ENCODE peak calls at places on chromosomes 2 and 18, in five cellular contexts. X, I, B, O and E are unnamed samples.

GRCh38 chr2:222878877-222879601 is 18.2 kb downstream of the ACSL3 start:
- DNase-seq in O (peak), X (peak), B (no peak), I (no peak), E (peak)

GRCh38 chr2:16674154-16674553 is 8.5 kb upstream of the CYRIA start:
- DNase-seq in I (no peak), B (no peak), X (no peak), O (no peak), E (no peak)

GRCh38 chr2:235430366-235431083 is 63.3 kb upstream of the AGAP1 start:
- DNase-seq in I (no peak), O (no peak), X (no peak), B (no peak), E (no peak)

GRCh38 chr18:49234984-49235383 is 225.5 kb downstream of the DYM start:
- DNase-seq in I (no peak), X (no peak), O (no peak), B (no peak), E (no peak)

GRCh38 chr2:42254186-42254911 is 85.2 kb downstream of the EML4 start:
- DNase-seq in B (no peak), X (no peak), I (no peak), O (no peak), E (no peak)

GRCh38 chr18:23972416-23972815 is 42.1 kb upstream of the TTC39C start:
- DNase-seq in O (no peak), B (no peak), I (no peak), X (no peak), E (no peak)

GRCh38 chr2:218536804-218537494 is 31.2 kb downstream of the USP37 start:
- DNase-seq in I (no peak), X (no peak), B (no peak), O (no peak), E (no peak)

GRCh38 chr2:17416891-17417391 is 101.3 kb downstream of the RAD51AP2 start:
- DNase-seq in O (peak), X (peak), B (no peak), I (no peak), E (peak)

GRCh38 chr2:179336782-179337534 is 72.3 kb upstream of the SESTD1 start:
- DNase-seq in O (peak), I (no peak), B (no peak), X (peak), E (peak)

GRCh38 chr2:133303150-133303549 is 265.1 kb downstream of the NCKAP5 start:
- DNase-seq in B (no peak), X (peak), O (peak), I (no peak), E (peak)

GRCh38 chr2:222903234-222904220 is 42.7 kb downstream of the ACSL3 start:
- DNase-seq in O (peak), I (no peak), X (peak), B (no peak), E (peak)

GRCh38 chr2:215861607-215862033 is 151.7 kb downstream of the MREG start:
- DNase-seq in O (no peak), X (no peak), I (no peak), B (no peak), E (no peak)

DNA sequence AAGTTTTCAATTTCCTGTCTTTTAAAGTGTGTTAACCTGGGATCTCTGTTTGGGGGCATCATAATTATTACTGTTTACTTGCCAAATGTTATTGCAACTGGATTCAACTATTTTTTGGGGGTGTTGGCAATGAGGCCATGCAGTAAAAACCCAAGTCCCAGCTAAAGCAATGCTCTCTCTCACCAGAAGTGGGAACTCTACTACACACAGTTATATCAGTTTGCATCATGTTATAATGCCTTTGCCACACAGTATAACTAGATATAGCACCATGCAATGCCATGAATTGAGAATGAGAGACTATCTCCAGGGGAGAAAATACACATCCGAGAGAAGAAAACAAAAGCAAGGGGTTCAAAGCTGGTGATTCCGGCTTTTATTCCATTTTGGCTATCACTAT is 79.0 kb downstream of the GCA start:
- DNase-seq in O (no peak), B (no peak), I (no peak), X (no peak), E (no peak)
- TF ChIP-seq CTCF in O (no peak), B (no peak), I (no peak), X (no peak), E (no peak)

GRCh38 chr2:177161741-177162440 is 50.7 kb upstream of the HNRNPA3 start:
- DNase-seq in X (peak), B (no peak), I (no peak), O (peak), E (peak)

GRCh38 chr2:177165731-177166711 is 46.6 kb upstream of the HNRNPA3 start:
- DNase-seq in X (peak), B (no peak), O (peak), I (no peak), E (peak)

GRCh38 chr2:177165103-177165583 is 47.5 kb upstream of the HNRNPA3 start:
- DNase-seq in I (no peak), X (peak), B (peak), O (peak), E (peak)

GRCh38 chr2:177164584-177165052 is 48.0 kb upstream of the HNRNPA3 start:
- DNase-seq in B (peak), O (peak), X (peak), I (no peak), E (peak)

GRCh38 chr2:177164131-177164530 is 48.5 kb upstream of the HNRNPA3 start:
- DNase-seq in O (no peak), I (no peak), B (no peak), X (no peak), E (no peak)
- H3K4me3 ChIP-seq in O (peak), I (peak), B (peak), X (peak), E (peak)

GRCh38 chr18:44723366-44723765 is 42.7 kb downstream of the SETBP1 start:
- DNase-seq in B (no peak), I (no peak), X (no peak), O (no peak), E (no peak)
- TF ChIP-seq CTCF in B (no peak), I (no peak), X (no peak), O (no peak), E (no peak)

DNA sequence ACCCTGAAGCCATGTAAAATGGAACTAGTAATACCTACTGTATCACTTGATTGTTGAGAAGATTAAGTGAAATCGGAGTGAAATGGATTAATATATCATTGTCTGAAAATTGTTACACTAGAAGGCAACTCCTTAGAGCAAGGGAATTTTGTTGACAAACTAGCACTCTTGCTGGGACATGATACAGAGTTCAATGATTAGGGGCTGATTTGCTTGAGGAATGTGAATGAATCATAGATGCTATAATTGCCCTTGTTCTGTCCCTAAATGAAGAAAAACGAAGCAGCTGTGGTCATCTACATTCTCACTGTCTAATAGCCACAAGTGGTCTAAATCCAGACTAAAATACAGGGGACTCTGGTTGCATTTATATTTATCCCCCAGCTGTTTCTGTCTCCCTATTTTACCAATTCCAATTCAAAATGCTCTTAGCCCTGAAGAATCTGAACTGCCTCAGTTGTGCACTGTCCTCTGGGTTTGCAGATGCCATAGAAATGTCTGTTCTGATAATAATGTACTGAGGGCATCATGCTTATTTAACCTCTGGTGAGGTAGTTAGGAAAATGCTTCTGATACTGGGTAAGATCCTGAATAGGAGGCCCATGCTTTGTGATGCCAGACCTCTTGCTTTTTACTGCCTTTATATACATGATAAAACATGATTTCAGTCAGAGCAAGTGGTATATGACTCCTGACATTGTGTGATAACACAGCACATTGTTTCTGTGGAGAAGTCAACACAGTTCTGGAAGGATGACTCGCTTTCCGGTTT is 382.1 kb downstream of the NRXN1 start:
- DNase-seq in O (no peak), I (no peak), B (no peak), X (peak), E (no peak)
- H3K4me3 ChIP-seq in O (no peak), I (no peak), B (no peak), X (no peak), E (no peak)

GRCh38 chr2:84882415-84882738 is 1.5 kb upstream of the TRABD2A start:
- DNase-seq in X (no peak), B (no peak), O (no peak), I (no peak), E (no peak)
- TF ChIP-seq CTCF in X (no peak), B (no peak), O (no peak), I (no peak), E (no peak)

GRCh38 chr2:70619167-70619566 is 65.5 kb upstream of the TGFA start:
- DNase-seq in X (no peak), O (no peak), I (no peak), B (no peak), E (no peak)

GRCh38 chr2:70615222-70615621 is 61.6 kb upstream of the TGFA start:
- DNase-seq in X (no peak), O (no peak), I (no peak), B (no peak), E (no peak)

GRCh38 chr2:70613510-70613909 is 59.9 kb upstream of the TGFA start:
- DNase-seq in I (no peak), O (no peak), B (no peak), X (no peak), E (no peak)

GRCh38 chr2:70620020-70620419 is 66.4 kb upstream of the TGFA start:
- DNase-seq in B (no peak), O (no peak), I (no peak), X (no peak), E (no peak)

GRCh38 chr2:70616168-70616694 is 62.6 kb upstream of the TGFA start:
- DNase-seq in I (no peak), B (no peak), X (no peak), O (no peak), E (no peak)
- H3K4me3 ChIP-seq in I (no peak), B (no peak), X (no peak), O (no peak), E (no peak)

GRCh38 chr2:239307921-239308620 is 92.7 kb downstream of the HDAC4 start:
- DNase-seq in O (no peak), B (peak), I (no peak), X (no peak), E (peak)

GRCh38 chr2:239310401-239311061 is 90.3 kb downstream of the HDAC4 start:
- DNase-seq in X (no peak), B (peak), O (no peak), I (peak), E (no peak)

GRCh38 chr2:239307221-239307569 is 93.6 kb downstream of the HDAC4 start:
- DNase-seq in B (no peak), X (no peak), I (no peak), O (no peak), E (no peak)

GRCh38 chr2:239309398-239310245 is 91.2 kb downstream of the HDAC4 start:
- DNase-seq in X (no peak), I (no peak), B (peak), O (no peak), E (no peak)

GRCh38 chr2:239308696-239309397 is 92.0 kb downstream of the HDAC4 start:
- DNase-seq in X (peak), O (peak), I (no peak), B (peak), E (peak)
- TF ChIP-seq CTCF in X (no peak), O (no peak), I (no peak), B (no peak), E (peak)